ENCODE peak calls at places on chromosomes 13 and 19, in ten cellular contexts. B is GM20000; S is dermis microvascular lymphatic vessel endothelial cell; W is activated naive CD4-positive, alpha-beta T cell treated with Interleukin-2 at 50 U/mL for 16 hours; U is NCI-H1436 treated with DMSO at 0.1 percent for 48 hours; Z is iris pigment epithelial cell; K is anterior cingulate cortex; A is omental fat pad; Y is bronchial epithelial cell; P is activated T-helper 2 cell treated with anti-CD3 and anti-CD28 coated beads, Interferon-gamma antibody, Interleukin-2, Interleukin-4, amounts not matched to agents 10 μg/mL and 5 μg/mL and 100 μg/mL, durations not matched to agents 14 hours and 24 hours and 36 hours. G is an unnamed sample.

GRCh38 chr13:24459234-24459633 is 53.3 kb downstream of the PARP4 start:
- DNase-seq in A (no peak), W (no peak), Z (peak), B (peak), P (no peak), U (no peak), S (no peak), K (no peak), Y (no peak), G (no peak)

GRCh38 chr19:38614289-38614688 is 3.5 kb downstream of the MAP4K1 start:
- DNase-seq in K (no peak), B (no peak), Y (no peak), A (no peak), Z (no peak), S (no peak), P (no peak), W (no peak), U (no peak), G (no peak)

GRCh38 chr13:112968380-112968909 is 569 bp upstream of the MCF2L start:
- DNase-seq in P (no peak), W (peak), K (no peak), Z (no peak), Y (no peak), B (peak), U (no peak), A (no peak), S (no peak), G (no peak)

GRCh38 chr13:40812724-40813445 is 23.5 kb downstream of the SLC25A15 start:
- DNase-seq in P (no peak), Y (peak), Z (peak), A (no peak), S (no peak), K (no peak), U (no peak), W (no peak), B (no peak), G (no peak)

GRCh38 chr13:84571264-84571663 is 689.0 kb upstream of the SLITRK1 start:
- DNase-seq in S (no peak), Y (peak), A (no peak), U (no peak), K (no peak), P (no peak), Z (no peak), B (no peak), W (no peak), G (no peak)

GRCh38 chr13:113064534-113065405 is 40.8 kb upstream of the F7 start:
- DNase-seq in B (no peak), W (no peak), Y (peak), K (no peak), P (no peak), U (no peak), Z (peak), A (no peak), S (no peak), G (no peak)

GRCh38 chr13:98664924-98665637 is 87.4 kb downstream of the SLC15A1 start:
- DNase-seq in P (no peak), Z (peak), Y (no peak), K (no peak), U (no peak), W (no peak), B (no peak), S (no peak), A (no peak), G (no peak)

GRCh38 chr13:52599853-52600603 is 42.2 kb upstream of the HNRNPA1L2 start:
- DNase-seq in S (no peak), U (no peak), K (peak), P (no peak), Z (peak), W (no peak), Y (no peak), B (peak), A (no peak), G (no peak)

GRCh38 chr19:13850910-13851753 is 25.8 kb upstream of the NANOS3 start:
- DNase-seq in A (peak), Y (peak), P (no peak), S (peak), Z (peak), K (no peak), U (no peak), W (peak), B (no peak), G (no peak)

GRCh38 chr13:43915451-43915850 is 35.7 kb downstream of the LACC1 start:
- DNase-seq in W (no peak), S (no peak), Y (no peak), U (no peak), A (no peak), B (no peak), K (no peak), Z (peak), P (no peak), G (no peak)

GRCh38 chr19:3459322-3459881 is 20.9 kb downstream of the SMIM24 start:
- DNase-seq in S (peak), B (no peak), Z (peak), Y (no peak), A (peak), K (peak), U (no peak), W (no peak), P (no peak), G (no peak)

GRCh38 chr19:16288544-16288943 is 36.1 kb upstream of the KLF2 start:
- DNase-seq in U (no peak), Z (peak), S (peak), B (no peak), A (no peak), K (no peak), P (peak), Y (no peak), W (no peak), G (no peak)

GRCh38 chr19:10805075-10805757 is 30.8 kb downstream of the TMED1 start:
- DNase-seq in P (no peak), U (no peak), K (no peak), A (no peak), B (no peak), S (no peak), W (no peak), Z (no peak), Y (no peak), G (no peak)

GRCh38 chr13:113744197-113745000 is 14.6 kb upstream of the TMEM255B start:
- DNase-seq in K (no peak), U (peak), P (no peak), B (no peak), Y (no peak), Z (no peak), W (no peak), A (no peak), S (no peak), G (no peak)

GRCh38 chr19:419721-420515 is 11.0 kb upstream of the C2CD4C start:
- DNase-seq in B (no peak), P (no peak), U (no peak), S (no peak), Z (no peak), A (no peak), W (no peak), K (no peak), Y (no peak), G (no peak)

GRCh38 chr13:98004107-98004506 is 50.6 kb downstream of the IPO5 start:
- DNase-seq in A (no peak), Y (peak), U (no peak), B (no peak), W (no peak), S (no peak), P (no peak), Z (peak), K (no peak), G (no peak)

GRCh38 chr13:112664501-112665203 is 25.2 kb upstream of the ATP11A start:
- DNase-seq in A (no peak), P (no peak), B (no peak), U (no peak), K (no peak), S (no peak), Y (peak), Z (peak), W (no peak), G (no peak)

GRCh38 chr13:74194856-74195255 is 60.7 kb upstream of the KLF12 start:
- DNase-seq in K (no peak), P (no peak), U (no peak), B (no peak), Y (no peak), W (no peak), S (no peak), A (no peak), Z (no peak), G (no peak)

GRCh38 chr13:50127017-50127725 is 111.9 kb downstream of the KCNRG start:
- DNase-seq in K (no peak), W (peak), S (no peak), B (peak), Y (no peak), U (no peak), P (no peak), A (no peak), Z (peak), G (no peak)

GRCh38 chr19:45428385-45429231 is 4.9 kb upstream of the ERCC1 start:
- DNase-seq in K (no peak), S (no peak), W (peak), B (peak), A (no peak), Y (no peak), P (no peak), Z (no peak), U (no peak), G (no peak)

GRCh38 chr19:22602631-22603272 is 31.4 kb upstream of the ZNF492 start:
- DNase-seq in Y (no peak), K (no peak), U (no peak), W (no peak), S (no peak), A (no peak), B (no peak), P (no peak), Z (no peak), G (no peak)

GRCh38 chr19:17454579-17454978 is 6.1 kb upstream of the TMEM221 start:
- DNase-seq in Y (no peak), U (no peak), W (no peak), S (no peak), K (no peak), A (no peak), B (peak), Z (no peak), P (no peak), G (no peak)

GRCh38 chr13:44759723-44760360 is 183.7 kb upstream of the TSC22D1 start:
- DNase-seq in B (no peak), P (no peak), W (no peak), K (no peak), A (no peak), U (peak), Z (peak), S (no peak), Y (peak), G (no peak)

GRCh38 chr13:30415430-30416030 is 6.8 kb upstream of the UBE2L5 start:
- DNase-seq in Z (no peak), P (no peak), S (no peak), U (no peak), B (no peak), Y (no peak), A (no peak), K (no peak), W (no peak), G (no peak)

GRCh38 chr19:45280471-45280961 is 29.4 kb downstream of the MARK4 start:
- DNase-seq in B (no peak), A (no peak), Z (peak), W (no peak), P (no peak), U (no peak), S (no peak), Y (no peak), K (no peak), G (no peak)

GRCh38 chr19:48656840-48657474 is 11.0 kb upstream of the CA11 start:
- DNase-seq in Y (peak), Z (peak), P (no peak), B (no peak), S (peak), U (no peak), A (no peak), W (no peak), K (no peak), G (no peak)